ENCODE peak calls at places on chromosomes 2 and 18, in four cellular contexts. D, U, J and Y are unnamed samples.

GRCh38 chr2:127235082-127235702 is 15.1 kb upstream of the CYP27C1 start:
- DNase-seq in D (no peak), J (no peak), U (no peak), Y (no peak)

GRCh38 chr2:46379213-46380037 is 82.2 kb downstream of the EPAS1 start:
- DNase-seq in U (no peak), J (no peak), D (no peak), Y (no peak)

GRCh38 chr2:25700221-25700660 is 26.9 kb upstream of the DTNB start:
- DNase-seq in D (peak; percentile 45), J (peak; percentile 41), U (no peak), Y (peak; percentile 70)

GRCh38 chr18:79393626-79394401 is 1.9 kb upstream of the NFATC1 start:
- DNase-seq in D (peak; percentile 79), U (no peak), J (peak; percentile 28), Y (peak; percentile 71)

GRCh38 chr2:27683390-27684071 is 19.8 kb downstream of the SLC4A1AP start:
- DNase-seq in J (peak; percentile 97), D (peak; percentile 74), U (peak; percentile 56), Y (peak; percentile 95)

GRCh38 chr2:118232391-118233255 is 144.4 kb downstream of the INSIG2 start:
- DNase-seq in D (no peak), J (no peak), U (no peak), Y (no peak)

GRCh38 chr2:127084611-127085031 is 22.3 kb downstream of the BIN1 start:
- DNase-seq in J (no peak), D (no peak), U (no peak), Y (no peak)

GRCh38 chr2:26168785-26169184 is 4.1 kb upstream of the GAREM2 start:
- DNase-seq in J (no peak), D (no peak), U (no peak), Y (no peak)

GRCh38 chr2:27804146-27804545 is 32.6 kb downstream of the MRPL33 start:
- DNase-seq in D (no peak), U (no peak), J (no peak), Y (no peak)

GRCh38 chr18:3816601-3817363 is 366.8 kb downstream of the TGIF1 start:
- DNase-seq in J (peak; percentile 44), D (no peak), U (no peak), Y (peak; percentile 89)

GRCh38 chr18:73662440-73662839 is 485.2 kb downstream of the FBXO15 start:
- DNase-seq in U (no peak), J (no peak), D (no peak), Y (no peak)

DNA sequence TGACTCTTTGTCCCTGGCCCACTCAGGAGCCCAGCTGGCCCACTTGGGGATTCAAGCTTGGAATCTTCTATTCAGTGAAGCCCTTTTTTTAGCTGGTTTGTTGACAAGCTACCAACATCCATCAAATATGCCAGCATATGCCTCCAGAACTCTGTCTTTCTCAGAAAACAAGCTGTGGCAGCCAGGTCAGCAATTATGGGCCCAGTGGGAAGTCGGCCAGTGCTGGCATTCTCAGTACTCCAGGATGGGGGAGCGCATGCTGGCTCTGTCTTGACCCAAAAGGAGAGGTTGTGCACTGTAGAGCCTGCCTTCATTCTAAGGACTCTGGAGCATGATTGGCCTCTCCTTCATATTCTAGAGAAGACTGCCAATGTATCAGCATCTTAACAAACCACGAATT is 401.5 kb downstream of the CNTNAP5 start:
- DNase-seq in J (no peak), U (no peak), D (no peak), Y (no peak)
- TF ChIP-seq POLR2AphosphoS2 in J (no peak), U (no peak), D (no peak), Y (no peak)

DNA sequence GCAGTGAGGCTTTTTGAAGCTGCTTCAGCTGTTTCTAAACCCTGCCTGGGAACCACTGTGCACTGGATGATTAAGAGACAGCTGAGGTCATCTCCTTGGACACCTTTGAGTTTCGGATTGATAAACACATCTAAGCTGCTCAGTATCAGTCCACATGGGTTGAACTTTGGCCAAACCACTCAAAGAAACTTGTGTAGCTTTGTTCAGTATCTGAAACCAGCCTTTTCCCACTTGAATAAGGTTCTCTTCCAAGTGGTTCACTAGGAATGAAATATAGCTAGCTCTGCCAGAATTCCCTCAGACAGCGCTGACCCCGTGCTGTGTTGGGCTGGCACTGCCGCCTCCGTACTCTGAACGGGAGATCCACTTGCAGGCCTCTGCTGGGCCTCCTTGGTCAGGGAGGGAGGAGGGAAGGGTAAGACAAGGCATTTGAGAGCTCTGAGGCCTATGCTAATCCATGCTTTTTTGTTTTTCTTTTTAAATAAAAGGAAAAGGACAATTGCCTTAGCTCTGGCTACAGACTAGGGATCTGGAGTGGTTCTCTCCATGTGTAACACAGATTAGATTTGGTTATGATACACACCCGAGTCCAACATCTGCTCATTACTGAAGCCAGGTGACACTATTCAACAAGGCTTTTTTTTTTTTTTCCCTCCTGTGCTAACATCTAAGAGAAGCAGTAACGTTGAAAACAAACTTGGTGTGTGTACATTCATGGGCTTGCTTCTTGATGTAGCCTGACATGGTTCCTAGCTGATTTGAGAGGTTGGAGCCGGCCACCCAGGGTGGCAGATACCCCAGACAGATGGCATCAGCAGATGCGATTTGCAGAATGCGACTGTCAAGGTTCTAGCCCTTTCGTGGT is 67.7 kb downstream of the NCK2 start:
- DNase-seq in J (peak; percentile 60), D (no peak), U (no peak), Y (no peak)
- TF ChIP-seq POLR2AphosphoS2 in J (no peak), D (no peak), U (no peak), Y (no peak)

GRCh38 chr2:109295781-109296117 is 166.7 kb downstream of the SH3RF3 start:
- DNase-seq in U (no peak), J (no peak), D (no peak), Y (no peak)
- TF ChIP-seq POLR2AphosphoS2 in U (no peak), J (no peak), D (no peak), Y (no peak)

GRCh38 chr2:220188031-220188430 is 560.6 kb downstream of the SLC4A3 start:
- DNase-seq in D (no peak), U (no peak), J (no peak), Y (peak; percentile 16)
- TF ChIP-seq POLR2AphosphoS2 in D (no peak), U (no peak), J (no peak), Y (no peak)

GRCh38 chr2:167844714-167845530 is 402.5 kb downstream of the STK39 start:
- DNase-seq in D (no peak), U (no peak), J (peak; percentile 36), Y (peak; percentile 3)
- TF ChIP-seq POLR2AphosphoS2 in D (no peak), U (no peak), J (no peak), Y (no peak)